ENCODE peak calls at places on chromosomes 6 and 20, in four cellular contexts. A is NCI-H2029 treated with DMSO at 0.1 percent for 48 hours; C is activated effector memory CD4-positive, alpha-beta T cell treated with anti-CD3 and anti-CD28 coated beads, Interleukin-2, amount 50 U/mL, for 16 hours; Q is ELF-1. T is an unnamed sample.

GRCh38 chr6:125746731-125747588 is 2.5 kb upstream of the HEY2 start:
- DNase-seq in A (peak), C (peak), Q (peak), T (no peak)

GRCh38 chr20:42604998-42605970 is 584.4 kb downstream of the PTPRT start:
- DNase-seq in Q (no peak), C (no peak), A (no peak), T (no peak)

GRCh38 chr20:37319120-37319717 is 26.7 kb upstream of the SRC start:
- DNase-seq in Q (peak), A (no peak), C (peak), T (peak)

GRCh38 chr6:125918681-125919566 is 37.6 kb upstream of the HINT3 start:
- DNase-seq in Q (peak), C (peak), A (peak), T (no peak)

GRCh38 chr6:2505624-2506023 is 245.1 kb downstream of the MYLK4 start:
- DNase-seq in A (no peak), C (no peak), Q (peak), T (no peak)

GRCh38 chr20:50278684-50279531 is 88.3 kb downstream of the CEBPB start:
- DNase-seq in C (no peak), A (no peak), Q (peak), T (no peak)

GRCh38 chr6:19616022-19616421 is 221.1 kb upstream of the ID4 start:
- DNase-seq in A (no peak), Q (no peak), C (no peak), T (no peak)

GRCh38 chr6:96153775-96154174 is 138.0 kb downstream of the FUT9 start:
- DNase-seq in C (no peak), A (no peak), Q (no peak), T (no peak)

GRCh38 chr20:45933231-45934045 is 1.0 kb upstream of the PCIF1 start:
- DNase-seq in A (peak), C (peak), Q (peak), T (no peak)

GRCh38 chr6:98653171-98653570 is 181.2 kb upstream of the POU3F2 start:
- DNase-seq in A (no peak), Q (no peak), C (no peak), T (no peak)

GRCh38 chr6:169959129-169960002 is 207.9 kb downstream of the ERMARD start:
- DNase-seq in C (peak), A (peak), Q (no peak), T (no peak)

GRCh38 chr20:36932476-36933426 is 18.8 kb downstream of the SAMHD1 start:
- DNase-seq in A (no peak), C (no peak), Q (no peak), T (no peak)

GRCh38 chr6:158293122-158293521 is 19.1 kb upstream of the TULP4 start:
- DNase-seq in C (no peak), Q (no peak), A (no peak), T (no peak)

GRCh38 chr6:6694825-6695710 is 106.5 kb downstream of the LY86 start:
- DNase-seq in C (no peak), Q (peak), A (no peak), T (peak)

GRCh38 chr6:106973018-106973840 is 1.3 kb downstream of the CD24 start:
- DNase-seq in Q (peak), C (no peak), A (peak), T (peak)

GRCh38 chr6:155486795-155487294 is 31.2 kb upstream of the NOX3 start:
- DNase-seq in Q (no peak), A (no peak), C (no peak), T (no peak)

GRCh38 chr6:13548500-13549210 is 25.7 kb upstream of the SIRT5 start:
- DNase-seq in Q (peak), C (no peak), A (no peak), T (no peak)

GRCh38 chr6:24274441-24275083 is 83.3 kb downstream of the DCDC2 start:
- DNase-seq in Q (no peak), A (peak), C (no peak), T (no peak)

T was measured in cardiac septum.